ENCODE peak calls at places on chromosome 3, in ten cellular contexts. S is Right ventricle myocardium superior; K is pancreas; U is activated CD8-positive, alpha-beta memory T cell treated with anti-CD3 and anti-CD28 coated beads, Interleukin-2, amount 50 U/mL, for 48 hours; Q is psoas muscle; R is NCI-H345; N is stimulated activated naive CD4-positive, alpha-beta T cell; I is neuronal stem cell; P is activated B cell treated with CpG ODN at 0.5 μM for 24 hours; A is right atrium auricular region. W is an unnamed sample.

GRCh38 chr3:196754215-196754937 is 14.7 kb downstream of the PAK2 start:
- DNase-seq in S (no peak), K (no peak), U (no peak), Q (no peak), R (no peak), N (no peak), I (no peak), P (no peak), A (no peak), W (no peak)

GRCh38 chr3:140145501-140145900 is 210.5 kb downstream of the CLSTN2 start:
- DNase-seq in S (no peak), K (no peak), U (no peak), Q (no peak), R (no peak), N (no peak), I (no peak), P (no peak), A (no peak), W (no peak)

GRCh38 chr3:111200027-111200426 is 128.4 kb downstream of the NECTIN3 start:
- DNase-seq in S (no peak), K (no peak), U (no peak), Q (no peak), R (no peak), N (no peak), I (no peak), P (no peak), A (no peak), W (no peak)

GRCh38 chr3:47847256-47847655 is 44.3 kb downstream of the DHX30 start:
- DNase-seq in S (no peak), K (no peak), U (no peak), Q (no peak), R (no peak), N (no peak), I (no peak), P (no peak), A (no peak), W (no peak)

GRCh38 chr3:194269610-194270145 is 81.5 kb downstream of the CPN2 start:
- DNase-seq in S (peak), K (peak), U (peak), Q (peak), R (no peak), N (no peak), I (no peak), P (no peak), A (peak), W (peak)

GRCh38 chr3:104460477-104461406 is 906.0 kb upstream of the ALCAM start:
- DNase-seq in S (no peak), K (no peak), U (no peak), Q (no peak), R (no peak), N (no peak), I (peak), P (no peak), A (no peak), W (no peak)

GRCh38 chr3:114217266-114217665 is 20.1 kb downstream of the ZNF80 start:
- DNase-seq in S (no peak), K (no peak), U (no peak), Q (no peak), R (no peak), N (no peak), I (no peak), P (no peak), A (no peak), W (no peak)

GRCh38 chr3:177282028-177282655 is 84.9 kb upstream of the TBL1XR1 start:
- DNase-seq in S (no peak), K (no peak), U (no peak), Q (no peak), R (peak), N (no peak), I (no peak), P (no peak), A (no peak), W (no peak)

GRCh38 chr3:170734043-170734736 is 135.8 kb downstream of the RPL22L1 start:
- DNase-seq in S (no peak), K (no peak), U (no peak), Q (no peak), R (no peak), N (no peak), I (no peak), P (no peak), A (no peak), W (no peak)

GRCh38 chr3:50580683-50581458 is 11.5 kb downstream of the HEMK1 start:
- DNase-seq in S (no peak), K (no peak), U (no peak), Q (no peak), R (no peak), N (no peak), I (no peak), P (no peak), A (no peak), W (no peak)

GRCh38 chr3:32376098-32376497 is 15.6 kb upstream of the CMTM7 start:
- DNase-seq in S (no peak), K (no peak), U (no peak), Q (no peak), R (no peak), N (no peak), I (no peak), P (no peak), A (no peak), W (no peak)

GRCh38 chr3:98921957-98922356 is 20.5 kb upstream of the DCBLD2 start:
- DNase-seq in S (no peak), K (no peak), U (no peak), Q (no peak), R (no peak), N (no peak), I (no peak), P (no peak), A (no peak), W (no peak)

GRCh38 chr3:98986073-98986472 is 84.6 kb upstream of the DCBLD2 start:
- DNase-seq in S (no peak), K (no peak), U (no peak), Q (no peak), R (no peak), N (no peak), I (peak), P (no peak), A (no peak), W (peak)

GRCh38 chr3:141414141-141414689 is 45.9 kb downstream of the ZBTB38 start:
- DNase-seq in S (no peak), K (no peak), U (peak), Q (peak), R (no peak), N (peak), I (no peak), P (no peak), A (no peak), W (no peak)

GRCh38 chr3:15628967-15629366 is 27.4 kb downstream of the BTD start:
- DNase-seq in S (no peak), K (no peak), U (no peak), Q (no peak), R (no peak), N (no peak), I (no peak), P (no peak), A (no peak), W (no peak)

GRCh38 chr3:136543385-136543784 is 208.8 kb downstream of the STAG1 start:
- DNase-seq in S (no peak), K (no peak), U (no peak), Q (no peak), R (no peak), N (no peak), I (no peak), P (no peak), A (no peak), W (no peak)

GRCh38 chr3:64489361-64490044 is 198.3 kb downstream of the ADAMTS9 start:
- DNase-seq in S (no peak), K (peak), U (no peak), Q (no peak), R (peak), N (no peak), I (peak), P (no peak), A (no peak), W (peak)

GRCh38 chr3:52004158-52004787 is 8.6 kb upstream of the RPL29 start:
- DNase-seq in S (peak), K (no peak), U (no peak), Q (peak), R (no peak), N (no peak), I (peak), P (no peak), A (no peak), W (peak)

GRCh38 chr3:82163907-82164520 is 402.6 kb upstream of the GBE1 start:
- DNase-seq in S (no peak), K (no peak), U (no peak), Q (no peak), R (no peak), N (no peak), I (no peak), P (no peak), A (no peak), W (no peak)

GRCh38 chr3:183774631-183775030 is 50.7 kb downstream of the MAP6D1 start:
- DNase-seq in S (no peak), K (no peak), U (no peak), Q (no peak), R (no peak), N (no peak), I (no peak), P (no peak), A (no peak), W (no peak)

GRCh38 chr3:166013073-166013679 is 176.0 kb upstream of the BCHE start:
- DNase-seq in S (no peak), K (no peak), U (no peak), Q (no peak), R (peak), N (no peak), I (peak), P (no peak), A (no peak), W (no peak)

GRCh38 chr3:61237858-61238257 is 13.4 kb downstream of the FHIT start:
- DNase-seq in S (no peak), K (no peak), U (no peak), Q (no peak), R (no peak), N (no peak), I (no peak), P (no peak), A (no peak), W (no peak)

GRCh38 chr3:183400352-183400751 is 28.1 kb downstream of the MCF2L2 start:
- DNase-seq in S (no peak), K (no peak), U (no peak), Q (no peak), R (no peak), N (no peak), I (no peak), P (no peak), A (no peak), W (peak)

GRCh38 chr3:51385621-51386091 is 565 bp downstream of the MANF start:
- DNase-seq in S (no peak), K (no peak), U (peak), Q (no peak), R (no peak), N (peak), I (no peak), P (no peak), A (peak), W (no peak)